ENCODE peak calls at places on chromosomes 3 and 15, in five cellular contexts. S is stimulated activated CD4-positive, alpha-beta T cell treated with anti-CD3 and anti-CD28 coated beads, Interleukin-15, amount 100 ng/mL, for 1 hour; B is HS-27A; G is lung microvascular endothelial cell; Y is skeletal muscle cell. H is an unnamed sample.

GRCh38 chr3:37974121-37974927 is 16.3 kb upstream of the VILL start:
- DNase-seq in B (no peak), G (peak; percentile 82), S (peak; percentile 45), Y (no peak), H (peak; percentile 60)

GRCh38 chr3:41102053-41102556 is 97.2 kb upstream of the CTNNB1 start:
- DNase-seq in G (no peak), Y (no peak), B (no peak), S (no peak), H (no peak)

GRCh38 chr3:38662544-38662943 is 13.1 kb upstream of the SCN5A start:
- DNase-seq in G (peak; percentile 80), S (no peak), Y (no peak), B (peak; percentile 41), H (no peak)

GRCh38 chr3:173753593-173753992 is 356.0 kb downstream of the NLGN1 start:
- DNase-seq in G (no peak), S (no peak), Y (no peak), B (no peak), H (no peak)

GRCh38 chr3:53354945-53355498 is 7.7 kb upstream of the DCP1A start:
- DNase-seq in B (no peak), S (no peak), Y (no peak), G (no peak), H (no peak)

GRCh38 chr15:25136119-25136518 is 181.3 kb downstream of the SNRPN start:
- DNase-seq in Y (no peak), S (no peak), B (no peak), G (peak; percentile 12), H (peak; percentile 12)

GRCh38 chr15:58916962-58917361 is 16.5 kb downstream of the SLTM start:
- DNase-seq in S (no peak), Y (no peak), B (no peak), G (no peak), H (no peak)

GRCh38 chr15:49215768-49216739 is 46.0 kb downstream of the GALK2 start:
- DNase-seq in B (no peak), Y (no peak), S (no peak), G (no peak), H (no peak)

GRCh38 chr3:4008205-4008604 is 209.0 kb downstream of the LRRN1 start:
- DNase-seq in Y (no peak), S (no peak), B (no peak), G (no peak), H (no peak)

GRCh38 chr3:45571216-45571615 is 23.3 kb upstream of the LIMD1 start:
- DNase-seq in G (no peak), Y (no peak), S (no peak), B (no peak), H (no peak)

GRCh38 chr3:184227481-184227935 is 1.9 kb upstream of the VWA5B2 start:
- DNase-seq in B (no peak), Y (no peak), S (no peak), G (peak; percentile 53), H (peak; percentile 77)

GRCh38 chr15:52178765-52179164 is 12.4 kb downstream of the GNB5 start:
- DNase-seq in Y (no peak), G (no peak), B (no peak), S (no peak), H (no peak)

GRCh38 chr3:44318929-44319328 is 19.6 kb upstream of the TCAIM start:
- DNase-seq in S (no peak), Y (no peak), B (no peak), G (peak; percentile 1), H (no peak)

GRCh38 chr3:171001250-171001893 is 25.1 kb downstream of the SLC2A2 start:
- DNase-seq in B (no peak), Y (no peak), S (no peak), G (no peak), H (no peak)

GRCh38 chr15:99558084-99558483 is 7.7 kb upstream of the MEF2A start:
- DNase-seq in Y (no peak), B (no peak), G (no peak), S (no peak), H (no peak)

GRCh38 chr3:32577621-32578556 is 7.2 kb upstream of the DYNC1LI1 start:
- DNase-seq in Y (no peak), S (no peak), G (no peak), B (no peak), H (peak; percentile 56)

GRCh38 chr15:63086967-63087366 is 34.7 kb upstream of the LACTB start:
- DNase-seq in Y (no peak), G (no peak), B (no peak), S (no peak), H (no peak)

GRCh38 chr3:184008161-184008560 is 9.5 kb downstream of the ABCC5 start:
- DNase-seq in S (no peak), Y (no peak), B (no peak), G (no peak), H (no peak)

GRCh38 chr15:20409247-20409646 is 132.4 kb downstream of the GOLGA6L6 start:
- DNase-seq in S (no peak), Y (no peak), B (no peak), G (no peak), H (no peak)

GRCh38 chr3:100269410-100270217 is 8.8 kb downstream of the TBC1D23 start:
- DNase-seq in S (no peak), B (peak; percentile 94), Y (peak; percentile 77), G (no peak), H (peak; percentile 62)

GRCh38 chr3:186012137-186012536 is 74.3 kb upstream of the TRA2B start:
- DNase-seq in B (no peak), G (no peak), Y (no peak), S (no peak), H (no peak)

GRCh38 chr3:196547067-196547466 is 21.3 kb downstream of the WDR53 start:
- DNase-seq in S (no peak), G (no peak), B (no peak), Y (no peak), H (no peak)

GRCh38 chr3:11480663-11481298 is 162.9 kb downstream of the VGLL4 start:
- DNase-seq in G (no peak), B (no peak), Y (no peak), S (no peak), H (no peak)

GRCh38 chr3:153951276-153951675 is 169.9 kb upstream of the ARHGEF26 start:
- DNase-seq in Y (no peak), B (no peak), G (no peak), S (no peak), H (no peak)

GRCh38 chr3:65246561-65246960 is 558.8 kb upstream of the ADAMTS9 start:
- DNase-seq in B (no peak), S (no peak), G (no peak), Y (no peak), H (no peak)

GRCh38 chr3:30222436-30222835 is 384.0 kb upstream of the TGFBR2 start:
- DNase-seq in S (no peak), Y (no peak), B (no peak), G (no peak), H (no peak)

GRCh38 chr3:184299488-184300376 is 691 bp downstream of the PSMD2 start:
- DNase-seq in G (no peak), Y (no peak), S (no peak), B (peak; percentile 20), H (no peak)

GRCh38 chr3:152496716-152497115 is 228.0 kb downstream of the MBNL1 start:
- DNase-seq in G (no peak), Y (no peak), S (no peak), B (no peak), H (no peak)

GRCh38 chr15:25690673-25691543 is 172.2 kb downstream of the ATP10A start:
- DNase-seq in B (no peak), G (no peak), S (no peak), Y (peak; percentile 53), H (peak; percentile 63)

GRCh38 chr3:87136066-87136596 is 91.0 kb upstream of the CHMP2B start:
- DNase-seq in Y (no peak), B (no peak), G (no peak), S (no peak), H (no peak)

GRCh38 chr3:140180603-140181002 is 245.6 kb downstream of the CLSTN2 start:
- DNase-seq in G (no peak), B (no peak), Y (no peak), S (no peak), H (no peak)